ENCODE peak calls at places on chromosomes 13 and 19, in nine cellular contexts. T is activated CD4-positive, alpha-beta T cell treated with anti-CD3 and anti-CD28 coated beads, Interleukin-2, amount 50 U/mL, for 48 hours; R is NCI-H1092; I is smooth muscle cell of the brain vasculature; H is SK-MEL-5; Y is heart right ventricle; G is ovary; D is left lung; A is GM04504. Z is an unnamed sample.

GRCh38 chr13:50512602-50513527 is 330.6 kb downstream of the DLEU7 start:
- DNase-seq in T (peak; percentile 29), R (no peak), I (no peak), H (peak; percentile 66), Y (peak; percentile 67), G (peak; percentile 56), D (peak; percentile 79), A (no peak), Z (peak; percentile 39)

GRCh38 chr19:50803633-50804419 is 13.6 kb downstream of the ACP4 start:
- DNase-seq in T (peak; percentile 42), R (no peak), I (no peak), H (peak; percentile 36), Y (no peak), G (no peak), D (no peak), A (no peak), Z (peak; percentile 5)

GRCh38 chr19:14096272-14096992 is 5.9 kb upstream of the SAMD1 start:
- DNase-seq in T (no peak), R (no peak), I (no peak), H (no peak), Y (no peak), G (no peak), D (no peak), A (no peak), Z (no peak)

GRCh38 chr13:83879431-83880171 is 2.7 kb downstream of the SLITRK1 start:
- DNase-seq in T (no peak), R (no peak), I (no peak), H (no peak), Y (no peak), G (no peak), D (no peak), A (no peak), Z (no peak)

GRCh38 chr19:17081672-17082630 is 6.4 kb downstream of the MYO9B start:
- DNase-seq in T (no peak), R (no peak), I (no peak), H (no peak), Y (peak; percentile 76), G (no peak), D (no peak), A (no peak), Z (no peak)

GRCh38 chr13:93226623-93227279 is at the start of gene GPC6:
- DNase-seq in T (no peak), R (peak; percentile 86), I (no peak), H (peak; percentile 76), Y (no peak), G (peak; percentile 40), D (no peak), A (peak; percentile 84), Z (peak; percentile 97)

GRCh38 chr19:11069451-11070009 is 19.7 kb upstream of the LDLR start:
- DNase-seq in T (no peak), R (no peak), I (no peak), H (no peak), Y (no peak), G (no peak), D (no peak), A (no peak), Z (peak; percentile 51)

GRCh38 chr13:27269114-27269665 is 1.4 kb upstream of the RASL11A start:
- DNase-seq in T (no peak), R (no peak), I (no peak), H (no peak), Y (no peak), G (no peak), D (no peak), A (no peak), Z (no peak)

GRCh38 chr19:2680808-2681207 is 21.7 kb downstream of the GNG7 start:
- DNase-seq in T (no peak), R (no peak), I (no peak), H (no peak), Y (no peak), G (no peak), D (no peak), A (no peak), Z (no peak)

GRCh38 chr13:46173656-46174055 is 8.3 kb downstream of the LCP1 start:
- DNase-seq in T (no peak), R (no peak), I (no peak), H (no peak), Y (no peak), G (no peak), D (no peak), A (no peak), Z (no peak)

GRCh38 chr19:32318884-32319520 is 26.4 kb upstream of the ZNF507 start:
- DNase-seq in T (peak; percentile 5), R (no peak), I (no peak), H (peak; percentile 38), Y (no peak), G (no peak), D (no peak), A (no peak), Z (no peak)

GRCh38 chr19:4373601-4374441 is 26.5 kb downstream of the SH3GL1 start:
- DNase-seq in T (no peak), R (no peak), I (no peak), H (no peak), Y (peak; percentile 55), G (peak; percentile 23), D (no peak), A (peak; percentile 65), Z (no peak)

GRCh38 chr19:4980087-4980486 is 11.2 kb downstream of the KDM4B start:
- DNase-seq in T (no peak), R (no peak), I (no peak), H (no peak), Y (no peak), G (no peak), D (no peak), A (no peak), Z (peak; percentile 64)

GRCh38 chr13:99464441-99464949 is 36.8 kb upstream of the TM9SF2 start:
- DNase-seq in T (no peak), R (no peak), I (peak; percentile 23), H (no peak), Y (no peak), G (no peak), D (no peak), A (peak; percentile 17), Z (no peak)

GRCh38 chr13:24141333-24141910 is 19.1 kb upstream of the SPATA13 start:
- DNase-seq in T (no peak), R (no peak), I (no peak), H (no peak), Y (no peak), G (no peak), D (no peak), A (no peak), Z (no peak)

GRCh38 chr19:1521636-1522035 is 2.2 kb upstream of the PLK5 start:
- DNase-seq in T (no peak), R (no peak), I (no peak), H (peak; percentile 38), Y (peak; percentile 46), G (no peak), D (no peak), A (no peak), Z (no peak)

GRCh38 chr13:45205124-45205523 is 4.3 kb upstream of the KCTD4 start:
- DNase-seq in T (no peak), R (no peak), I (no peak), H (no peak), Y (no peak), G (no peak), D (no peak), A (no peak), Z (no peak)

GRCh38 chr13:113140677-113141590 is 17.5 kb upstream of the PROZ start:
- DNase-seq in T (no peak), R (no peak), I (no peak), H (no peak), Y (no peak), G (no peak), D (no peak), A (no peak), Z (no peak)

GRCh38 chr13:66446413-66446812 is 783.7 kb downstream of the PCDH9 start:
- DNase-seq in T (no peak), R (no peak), I (no peak), H (no peak), Y (no peak), G (no peak), D (no peak), A (no peak), Z (no peak)

GRCh38 chr13:43652751-43653150 is 134.0 kb downstream of the ENOX1 start:
- DNase-seq in T (no peak), R (no peak), I (no peak), H (no peak), Y (no peak), G (no peak), D (no peak), A (no peak), Z (no peak)

GRCh38 chr19:47417746-47418594 is 1.4 kb downstream of the MEIS3 start:
- DNase-seq in T (no peak), R (no peak), I (no peak), H (no peak), Y (no peak), G (no peak), D (no peak), A (no peak), Z (no peak)

GRCh38 chr13:102977471-102977870 is 88.7 kb downstream of the SLC10A2 start:
- DNase-seq in T (no peak), R (no peak), I (no peak), H (no peak), Y (no peak), G (no peak), D (no peak), A (no peak), Z (no peak)

GRCh38 chr19:41373993-41374392 is 2.3 kb upstream of the TMEM91 start:
- DNase-seq in T (no peak), R (peak; percentile 83), I (peak; percentile 93), H (no peak), Y (peak; percentile 90), G (peak; percentile 94), D (peak; percentile 42), A (peak; percentile 82), Z (peak; percentile 87)

GRCh38 chr13:81080911-81081454 is 740.1 kb upstream of the SPRY2 start:
- DNase-seq in T (no peak), R (no peak), I (no peak), H (no peak), Y (no peak), G (no peak), D (no peak), A (no peak), Z (no peak)

GRCh38 chr19:19271828-19272599 is 1.1 kb downstream of the TM6SF2 start:
- DNase-seq in T (no peak), R (no peak), I (no peak), H (no peak), Y (no peak), G (no peak), D (no peak), A (no peak), Z (no peak)

GRCh38 chr13:80160110-80160509 is 180.8 kb downstream of the SPRY2 start:
- DNase-seq in T (no peak), R (no peak), I (no peak), H (peak; percentile 17), Y (no peak), G (no peak), D (no peak), A (no peak), Z (no peak)

GRCh38 chr13:44755872-44756271 is 179.7 kb upstream of the TSC22D1 start:
- DNase-seq in T (no peak), R (no peak), I (no peak), H (no peak), Y (no peak), G (no peak), D (no peak), A (no peak), Z (peak; percentile 83)

GRCh38 chr19:15280915-15281683 is 48.9 kb upstream of the EPHX3 start:
- DNase-seq in T (no peak), R (peak; percentile 69), I (no peak), H (peak; percentile 56), Y (peak; percentile 83), G (peak; percentile 78), D (peak; percentile 80), A (peak; percentile 77), Z (peak; percentile 96)

GRCh38 chr13:73497430-73497829 is 438.6 kb downstream of the KLF5 start:
- DNase-seq in T (no peak), R (no peak), I (no peak), H (no peak), Y (no peak), G (no peak), D (no peak), A (no peak), Z (no peak)

GRCh38 chr19:2101417-2102335 is 5.0 kb downstream of the IZUMO4 start:
- DNase-seq in T (no peak), R (no peak), I (no peak), H (no peak), Y (no peak), G (no peak), D (no peak), A (no peak), Z (no peak)

GRCh38 chr19:844300-844971 is 3.6 kb downstream of the PRTN3 start:
- DNase-seq in T (no peak), R (no peak), I (no peak), H (no peak), Y (no peak), G (no peak), D (no peak), A (no peak), Z (peak; percentile 24)

Z was measured in amniotic epithelial cell.